ENCODE peak calls at places on chromosomes 13 and 19, in eight cellular contexts. One of them, this sample, is unnamed.
A peak's percentile ranks its signal among the peaks of the same experiment; 100 is the strongest.

GRCh38 chr13:107185889-107186288 is 618.0 kb upstream of the ARGLU1 start:
- DNase-seq in Peyer's patch: no peak
- DNase-seq in thoracic aorta: no peak
- DNase-seq in brain microvascular endothelial cell: peak; percentile 46
- DNase-seq in bronchial epithelial cell: peak; percentile 9
- DNase-seq in lower lobe of right lung: no peak
- DNase-seq in breast epithelium: no peak
- DNase-seq in esophagus squamous epithelium: no peak
- DNase-seq in this sample: no peak

GRCh38 chr13:44474122-44474910 is 100.7 kb downstream of the SERP2 start:
- DNase-seq in brain microvascular endothelial cell: no peak
- DNase-seq in esophagus squamous epithelium: no peak
- DNase-seq in breast epithelium: no peak
- DNase-seq in thoracic aorta: no peak
- DNase-seq in Peyer's patch: no peak
- DNase-seq in lower lobe of right lung: no peak
- DNase-seq in bronchial epithelial cell: no peak
- DNase-seq in this sample: no peak

GRCh38 chr13:95115525-95115924 is 185.7 kb downstream of the ABCC4 start:
- DNase-seq in lower lobe of right lung: no peak
- DNase-seq in esophagus squamous epithelium: no peak
- DNase-seq in breast epithelium: no peak
- DNase-seq in thoracic aorta: no peak
- DNase-seq in brain microvascular endothelial cell: peak; percentile 24
- DNase-seq in Peyer's patch: peak; percentile 61
- DNase-seq in bronchial epithelial cell: peak; percentile 99
- DNase-seq in this sample: no peak

GRCh38 chr19:33000510-33000909 is 28.5 kb downstream of the FAAP24 start:
- DNase-seq in Peyer's patch: no peak
- DNase-seq in esophagus squamous epithelium: no peak
- DNase-seq in brain microvascular endothelial cell: no peak
- DNase-seq in bronchial epithelial cell: no peak
- DNase-seq in lower lobe of right lung: no peak
- DNase-seq in thoracic aorta: no peak
- DNase-seq in breast epithelium: no peak
- DNase-seq in this sample: no peak

GRCh38 chr13:95533545-95534135 is 18.9 kb upstream of the CLDN10 start:
- DNase-seq in lower lobe of right lung: no peak
- DNase-seq in breast epithelium: no peak
- DNase-seq in thoracic aorta: no peak
- DNase-seq in esophagus squamous epithelium: no peak
- DNase-seq in bronchial epithelial cell: no peak
- DNase-seq in brain microvascular endothelial cell: no peak
- DNase-seq in Peyer's patch: peak; percentile 63
- DNase-seq in this sample: no peak

GRCh38 chr13:111881700-111882099 is 185.2 kb upstream of the SOX1 start:
- DNase-seq in lower lobe of right lung: no peak
- DNase-seq in thoracic aorta: no peak
- DNase-seq in brain microvascular endothelial cell: no peak
- DNase-seq in breast epithelium: no peak
- DNase-seq in bronchial epithelial cell: no peak
- DNase-seq in esophagus squamous epithelium: no peak
- DNase-seq in Peyer's patch: peak; percentile 32
- DNase-seq in this sample: no peak

GRCh38 chr19:48659768-48660167 is 13.0 kb downstream of the NTN5 start:
- DNase-seq in breast epithelium: no peak
- DNase-seq in esophagus squamous epithelium: no peak
- DNase-seq in thoracic aorta: no peak
- DNase-seq in brain microvascular endothelial cell: no peak
- DNase-seq in lower lobe of right lung: peak; percentile 57
- DNase-seq in Peyer's patch: no peak
- DNase-seq in bronchial epithelial cell: peak; percentile 61
- DNase-seq in this sample: no peak

GRCh38 chr13:113393572-113394503 is 29.9 kb upstream of the GRTP1 start:
- DNase-seq in esophagus squamous epithelium: peak; percentile 21
- DNase-seq in lower lobe of right lung: peak; percentile 90
- DNase-seq in thoracic aorta: no peak
- DNase-seq in bronchial epithelial cell: peak; percentile 29
- DNase-seq in Peyer's patch: peak; percentile 92
- DNase-seq in brain microvascular endothelial cell: peak; percentile 39
- DNase-seq in breast epithelium: peak; percentile 48
- DNase-seq in this sample: peak; percentile 81

GRCh38 chr13:90680826-90681225 is 666.7 kb upstream of the MIR17HG start:
- DNase-seq in breast epithelium: no peak
- DNase-seq in esophagus squamous epithelium: no peak
- DNase-seq in brain microvascular endothelial cell: no peak
- DNase-seq in Peyer's patch: no peak
- DNase-seq in thoracic aorta: no peak
- DNase-seq in lower lobe of right lung: no peak
- DNase-seq in bronchial epithelial cell: no peak
- DNase-seq in this sample: no peak

GRCh38 chr13:96003304-96003703 is 49.9 kb downstream of the UGGT2 start:
- DNase-seq in breast epithelium: no peak
- DNase-seq in brain microvascular endothelial cell: no peak
- DNase-seq in esophagus squamous epithelium: no peak
- DNase-seq in lower lobe of right lung: no peak
- DNase-seq in bronchial epithelial cell: peak; percentile 11
- DNase-seq in thoracic aorta: no peak
- DNase-seq in Peyer's patch: no peak
- DNase-seq in this sample: no peak

GRCh38 chr13:99624936-99625540 is 123.8 kb downstream of the TM9SF2 start:
- DNase-seq in bronchial epithelial cell: no peak
- DNase-seq in esophagus squamous epithelium: no peak
- DNase-seq in Peyer's patch: no peak
- DNase-seq in brain microvascular endothelial cell: no peak
- DNase-seq in breast epithelium: no peak
- DNase-seq in thoracic aorta: no peak
- DNase-seq in lower lobe of right lung: no peak
- DNase-seq in this sample: no peak

GRCh38 chr13:72920097-72920496 is 138.2 kb downstream of the PIBF1 start:
- DNase-seq in bronchial epithelial cell: no peak
- DNase-seq in brain microvascular endothelial cell: no peak
- DNase-seq in breast epithelium: no peak
- DNase-seq in Peyer's patch: no peak
- DNase-seq in lower lobe of right lung: no peak
- DNase-seq in thoracic aorta: no peak
- DNase-seq in esophagus squamous epithelium: no peak
- DNase-seq in this sample: no peak

GRCh38 chr19:47419789-47420188 is 462 bp upstream of the MEIS3 start:
- DNase-seq in Peyer's patch: no peak
- DNase-seq in thoracic aorta: no peak
- DNase-seq in brain microvascular endothelial cell: no peak
- DNase-seq in breast epithelium: no peak
- DNase-seq in bronchial epithelial cell: no peak
- DNase-seq in lower lobe of right lung: no peak
- DNase-seq in esophagus squamous epithelium: no peak
- DNase-seq in this sample: no peak

GRCh38 chr19:49403404-49404187 is 15.5 kb downstream of the KASH5 start:
- DNase-seq in esophagus squamous epithelium: no peak
- DNase-seq in breast epithelium: no peak
- DNase-seq in lower lobe of right lung: no peak
- DNase-seq in bronchial epithelial cell: no peak
- DNase-seq in Peyer's patch: no peak
- DNase-seq in brain microvascular endothelial cell: peak; percentile 22
- DNase-seq in thoracic aorta: no peak
- DNase-seq in this sample: peak; percentile 64

GRCh38 chr13:46995874-46996273 is 99.0 kb upstream of the HTR2A start:
- DNase-seq in bronchial epithelial cell: no peak
- DNase-seq in thoracic aorta: no peak
- DNase-seq in Peyer's patch: no peak
- DNase-seq in breast epithelium: no peak
- DNase-seq in esophagus squamous epithelium: no peak
- DNase-seq in lower lobe of right lung: no peak
- DNase-seq in brain microvascular endothelial cell: no peak
- DNase-seq in this sample: peak; percentile 52

GRCh38 chr13:113145911-113146598 is 12.4 kb upstream of the PROZ start:
- DNase-seq in esophagus squamous epithelium: no peak
- DNase-seq in thoracic aorta: no peak
- DNase-seq in brain microvascular endothelial cell: no peak
- DNase-seq in lower lobe of right lung: no peak
- DNase-seq in bronchial epithelial cell: no peak
- DNase-seq in breast epithelium: no peak
- DNase-seq in Peyer's patch: no peak
- DNase-seq in this sample: no peak

GRCh38 chr19:9308091-9308490 is 1.5 kb downstream of the ZNF699 start:
- DNase-seq in thoracic aorta: no peak
- DNase-seq in brain microvascular endothelial cell: no peak
- DNase-seq in Peyer's patch: no peak
- DNase-seq in esophagus squamous epithelium: no peak
- DNase-seq in lower lobe of right lung: no peak
- DNase-seq in bronchial epithelial cell: no peak
- DNase-seq in breast epithelium: no peak
- DNase-seq in this sample: no peak

GRCh38 chr19:57099199-57099661 is 20.6 kb upstream of the USP29 start:
- DNase-seq in bronchial epithelial cell: peak; percentile 7
- DNase-seq in Peyer's patch: peak; percentile 57
- DNase-seq in breast epithelium: no peak
- DNase-seq in brain microvascular endothelial cell: peak; percentile 35
- DNase-seq in esophagus squamous epithelium: no peak
- DNase-seq in thoracic aorta: no peak
- DNase-seq in lower lobe of right lung: peak; percentile 70
- DNase-seq in this sample: peak; percentile 27

GRCh38 chr19:2362039-2362969 is 2.2 kb downstream of the TMPRSS9 start:
- DNase-seq in Peyer's patch: no peak
- DNase-seq in bronchial epithelial cell: no peak
- DNase-seq in lower lobe of right lung: no peak
- DNase-seq in breast epithelium: no peak
- DNase-seq in thoracic aorta: no peak
- DNase-seq in brain microvascular endothelial cell: no peak
- DNase-seq in esophagus squamous epithelium: no peak
- DNase-seq in this sample: no peak

DNA sequence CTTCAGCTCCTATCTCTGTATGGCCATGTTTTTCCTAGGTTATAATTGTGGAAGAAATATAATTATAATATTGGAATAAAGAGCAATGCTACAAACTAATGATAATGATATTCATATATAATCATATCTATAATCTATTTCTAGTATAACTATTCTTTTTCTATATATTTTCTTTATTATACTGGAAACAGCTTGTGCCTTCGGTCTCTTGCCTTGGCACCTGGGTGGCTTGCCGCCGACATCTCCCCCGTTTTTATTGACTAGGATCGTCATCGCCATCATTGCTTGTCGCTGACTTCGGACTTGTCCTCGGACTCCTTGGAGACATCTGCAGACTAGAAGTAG is 24.2 kb downstream of the ZNF763 start:
- DNase-seq in Peyer's patch: no peak
- DNase-seq in bronchial epithelial cell: no peak
- DNase-seq in esophagus squamous epithelium: no peak
- DNase-seq in brain microvascular endothelial cell: no peak
- DNase-seq in lower lobe of right lung: no peak
- DNase-seq in breast epithelium: no peak
- DNase-seq in thoracic aorta: no peak
- DNase-seq in this sample: no peak
- H3K4me3 ChIP-seq in Peyer's patch: peak overlapping the region; percentile 86
- H3K4me3 ChIP-seq in bronchial epithelial cell: no peak overlapping the region
- H3K4me3 ChIP-seq in esophagus squamous epithelium: no peak overlapping the region
- H3K4me3 ChIP-seq in brain microvascular endothelial cell: no peak overlapping the region
- H3K4me3 ChIP-seq in lower lobe of right lung: peak overlapping the region; percentile 98
- H3K4me3 ChIP-seq in breast epithelium: no peak overlapping the region
- H3K4me3 ChIP-seq in thoracic aorta: peak overlapping the region; percentile 90
- H3K4me3 ChIP-seq in this sample: peak overlapping the region; percentile 91

DNA sequence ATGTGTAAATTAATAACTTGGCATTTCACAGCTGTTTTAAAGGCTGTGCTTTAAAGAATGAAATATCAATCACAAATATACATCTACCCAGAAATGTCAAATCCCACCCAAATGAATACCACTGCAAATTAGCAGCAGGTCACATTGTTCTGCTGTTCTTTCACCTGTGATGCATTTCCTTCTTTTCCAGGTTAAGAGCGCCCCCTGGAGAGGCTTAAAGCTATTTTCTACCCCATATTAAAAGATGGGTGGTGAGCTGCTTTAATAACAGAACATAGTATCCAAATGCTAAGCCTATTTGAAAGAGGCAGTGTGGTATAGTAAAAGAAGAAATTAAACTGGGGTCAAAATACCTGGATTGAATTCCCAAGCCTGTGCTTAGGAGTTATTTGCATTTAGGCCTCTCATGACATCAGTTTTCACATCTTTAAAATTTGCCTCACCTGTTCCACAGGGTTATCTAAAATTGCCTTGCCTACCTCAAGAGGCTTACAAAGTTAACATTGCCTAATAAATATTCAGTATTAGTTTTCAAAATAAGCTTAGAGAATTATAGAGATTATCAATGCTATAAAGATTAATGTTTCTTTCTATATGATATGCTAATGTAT is 396.9 kb upstream of the SLITRK5 start:
- DNase-seq in lower lobe of right lung: no peak
- DNase-seq in esophagus squamous epithelium: no peak
- DNase-seq in brain microvascular endothelial cell: no peak
- DNase-seq in breast epithelium: no peak
- DNase-seq in thoracic aorta: no peak
- DNase-seq in Peyer's patch: peak; percentile 52
- DNase-seq in bronchial epithelial cell: peak; percentile 44
- DNase-seq in this sample: no peak
- TF ChIP-seq CTCF in lower lobe of right lung: peak; percentile 47
- TF ChIP-seq CTCF in esophagus squamous epithelium: peak; percentile 16
- TF ChIP-seq CTCF in brain microvascular endothelial cell: peak; percentile 75
- TF ChIP-seq CTCF in breast epithelium: no peak
- TF ChIP-seq CTCF in thoracic aorta: no peak
- TF ChIP-seq CTCF in Peyer's patch: peak; percentile 47
- TF ChIP-seq CTCF in bronchial epithelial cell: peak; percentile 65
- TF ChIP-seq CTCF in this sample: peak; percentile 43

GRCh38 chr19:10586396-10586795 is 716 bp downstream of the AP1M2 start:
- DNase-seq in breast epithelium: no peak
- DNase-seq in thoracic aorta: no peak
- DNase-seq in esophagus squamous epithelium: no peak
- DNase-seq in Peyer's patch: no peak
- DNase-seq in brain microvascular endothelial cell: no peak
- DNase-seq in lower lobe of right lung: no peak
- DNase-seq in bronchial epithelial cell: no peak
- DNase-seq in this sample: no peak
- H3K4me3 ChIP-seq in breast epithelium: peak overlapping the region; percentile 60
- H3K4me3 ChIP-seq in thoracic aorta: no peak overlapping the region
- H3K4me3 ChIP-seq in esophagus squamous epithelium: peak overlapping the region; percentile 60
- H3K4me3 ChIP-seq in Peyer's patch: peak overlapping the region; percentile 65
- H3K4me3 ChIP-seq in brain microvascular endothelial cell: no peak overlapping the region
- H3K4me3 ChIP-seq in lower lobe of right lung: peak overlapping the region; percentile 49
- H3K4me3 ChIP-seq in bronchial epithelial cell: peak overlapping the region; percentile 96
- H3K4me3 ChIP-seq in this sample: no peak overlapping the region

GRCh38 chr13:52378312-52378711 is 27.7 kb downstream of the THSD1 start:
- DNase-seq in Peyer's patch: no peak
- DNase-seq in thoracic aorta: no peak
- DNase-seq in esophagus squamous epithelium: no peak
- DNase-seq in lower lobe of right lung: no peak
- DNase-seq in brain microvascular endothelial cell: no peak
- DNase-seq in bronchial epithelial cell: no peak
- DNase-seq in breast epithelium: no peak
- DNase-seq in this sample: no peak

GRCh38 chr13:52387721-52388120 is 18.3 kb downstream of the THSD1 start:
- DNase-seq in Peyer's patch: no peak
- DNase-seq in thoracic aorta: no peak
- DNase-seq in lower lobe of right lung: no peak
- DNase-seq in bronchial epithelial cell: no peak
- DNase-seq in esophagus squamous epithelium: no peak
- DNase-seq in brain microvascular endothelial cell: no peak
- DNase-seq in breast epithelium: no peak
- DNase-seq in this sample: no peak

GRCh38 chr13:52377898-52378297 is 28.1 kb downstream of the THSD1 start:
- DNase-seq in esophagus squamous epithelium: no peak
- DNase-seq in brain microvascular endothelial cell: no peak
- DNase-seq in breast epithelium: no peak
- DNase-seq in bronchial epithelial cell: no peak
- DNase-seq in thoracic aorta: no peak
- DNase-seq in lower lobe of right lung: no peak
- DNase-seq in Peyer's patch: no peak
- DNase-seq in this sample: no peak

GRCh38 chr13:52383362-52383761 is 22.6 kb downstream of the THSD1 start:
- DNase-seq in esophagus squamous epithelium: no peak
- DNase-seq in brain microvascular endothelial cell: no peak
- DNase-seq in Peyer's patch: no peak
- DNase-seq in breast epithelium: no peak
- DNase-seq in bronchial epithelial cell: no peak
- DNase-seq in lower lobe of right lung: no peak
- DNase-seq in thoracic aorta: no peak
- DNase-seq in this sample: no peak
- TF ChIP-seq CTCF in esophagus squamous epithelium: no peak
- TF ChIP-seq CTCF in brain microvascular endothelial cell: no peak
- TF ChIP-seq CTCF in Peyer's patch: no peak
- TF ChIP-seq CTCF in breast epithelium: no peak
- TF ChIP-seq CTCF in bronchial epithelial cell: no peak
- TF ChIP-seq CTCF in lower lobe of right lung: no peak
- TF ChIP-seq CTCF in thoracic aorta: no peak
- TF ChIP-seq CTCF in this sample: no peak